ENCODE peak calls at places on chromosomes 3 and 15, in four cellular contexts. One of them, this sample, is unnamed.
A peak's percentile ranks its signal among the peaks of the same experiment; 100 is the strongest.

GRCh38 chr3:58384381-58385090 is 49.1 kb downstream of the PDHB start:
- DNase-seq in right atrium auricular region: no peak
- DNase-seq in colonic mucosa: no peak
- DNase-seq in hepatocyte: no peak
- DNase-seq in this sample: no peak

GRCh38 chr3:89059201-89059600 is 48.2 kb upstream of the EPHA3 start:
- DNase-seq in colonic mucosa: no peak
- DNase-seq in hepatocyte: no peak
- DNase-seq in right atrium auricular region: no peak
- DNase-seq in this sample: no peak

GRCh38 chr15:43748376-43748775 is 2.1 kb downstream of the PDIA3 start:
- DNase-seq in right atrium auricular region: no peak
- DNase-seq in colonic mucosa: no peak
- DNase-seq in hepatocyte: no peak
- DNase-seq in this sample: no peak

GRCh38 chr3:121295966-121296365 is 249.8 kb downstream of the POLQ start:
- DNase-seq in right atrium auricular region: no peak
- DNase-seq in hepatocyte: no peak
- DNase-seq in colonic mucosa: no peak
- DNase-seq in this sample: no peak

GRCh38 chr15:29756358-29757267 is 65.7 kb downstream of the TJP1 start:
- DNase-seq in right atrium auricular region: no peak
- DNase-seq in hepatocyte: no peak
- DNase-seq in colonic mucosa: no peak
- DNase-seq in this sample: no peak

GRCh38 chr3:194364652-194365434 is 4.7 kb downstream of the LRRC15 start:
- DNase-seq in right atrium auricular region: no peak
- DNase-seq in colonic mucosa: peak; percentile 28
- DNase-seq in hepatocyte: peak; percentile 44
- DNase-seq in this sample: no peak

GRCh38 chr3:129240436-129240835 is 9.0 kb upstream of the COPG1 start:
- DNase-seq in right atrium auricular region: no peak
- DNase-seq in hepatocyte: no peak
- DNase-seq in colonic mucosa: no peak
- DNase-seq in this sample: no peak

GRCh38 chr3:159417761-159418160 is 570.9 kb upstream of the IL12A start:
- DNase-seq in hepatocyte: no peak
- DNase-seq in colonic mucosa: no peak
- DNase-seq in right atrium auricular region: no peak
- DNase-seq in this sample: no peak

GRCh38 chr15:98657721-98658120 is 9.4 kb downstream of the IGF1R start:
- DNase-seq in right atrium auricular region: no peak
- DNase-seq in hepatocyte: no peak
- DNase-seq in colonic mucosa: no peak
- DNase-seq in this sample: peak; percentile 50

GRCh38 chr3:132001036-132001435 is 33.8 kb downstream of the CPNE4 start:
- DNase-seq in right atrium auricular region: no peak
- DNase-seq in colonic mucosa: no peak
- DNase-seq in hepatocyte: no peak
- DNase-seq in this sample: no peak

GRCh38 chr3:188526057-188526456 is 372.1 kb downstream of the LPP start:
- DNase-seq in colonic mucosa: no peak
- DNase-seq in hepatocyte: no peak
- DNase-seq in right atrium auricular region: no peak
- DNase-seq in this sample: no peak

GRCh38 chr15:43792761-43793493 is 807 bp downstream of the SERF2 start:
- DNase-seq in hepatocyte: peak; percentile 44
- DNase-seq in colonic mucosa: peak; percentile 63
- DNase-seq in right atrium auricular region: no peak
- DNase-seq in this sample: no peak

GRCh38 chr3:152328841-152329240 is 60.1 kb downstream of the MBNL1 start:
- DNase-seq in right atrium auricular region: no peak
- DNase-seq in colonic mucosa: no peak
- DNase-seq in hepatocyte: peak; percentile 53
- DNase-seq in this sample: no peak

GRCh38 chr3:132837615-132838014 is 115.4 kb upstream of the NPHP3 start:
- DNase-seq in right atrium auricular region: no peak
- DNase-seq in hepatocyte: no peak
- DNase-seq in colonic mucosa: no peak
- DNase-seq in this sample: no peak

GRCh38 chr15:69576035-69576526 is 123.5 kb downstream of the RPLP1 start:
- DNase-seq in colonic mucosa: peak; percentile 81
- DNase-seq in right atrium auricular region: no peak
- DNase-seq in hepatocyte: peak; percentile 45
- DNase-seq in this sample: peak; percentile 80

GRCh38 chr3:181948286-181948685 is 236.6 kb downstream of the SOX2 start:
- DNase-seq in right atrium auricular region: no peak
- DNase-seq in colonic mucosa: no peak
- DNase-seq in hepatocyte: peak; percentile 28
- DNase-seq in this sample: peak; percentile 64

GRCh38 chr3:63674586-63674985 is 22.1 kb downstream of the SNTN start:
- DNase-seq in colonic mucosa: no peak
- DNase-seq in right atrium auricular region: no peak
- DNase-seq in hepatocyte: no peak
- DNase-seq in this sample: no peak

GRCh38 chr15:68311859-68312557 is 34.5 kb downstream of the FEM1B start:
- DNase-seq in hepatocyte: no peak
- DNase-seq in right atrium auricular region: peak; percentile 42
- DNase-seq in colonic mucosa: no peak
- DNase-seq in this sample: no peak

GRCh38 chr3:107421170-107421792 is 44.0 kb downstream of the CCDC54 start:
- DNase-seq in right atrium auricular region: no peak
- DNase-seq in hepatocyte: peak; percentile 74
- DNase-seq in colonic mucosa: no peak
- DNase-seq in this sample: no peak

GRCh38 chr3:157572559-157573270 is 69.5 kb upstream of the VEPH1 start:
- DNase-seq in colonic mucosa: peak; percentile 36
- DNase-seq in right atrium auricular region: no peak
- DNase-seq in hepatocyte: peak; percentile 58
- DNase-seq in this sample: peak; percentile 76

GRCh38 chr15:29596266-29596665 is 226.0 kb downstream of the TJP1 start:
- DNase-seq in hepatocyte: peak; percentile 10
- DNase-seq in colonic mucosa: no peak
- DNase-seq in right atrium auricular region: no peak
- DNase-seq in this sample: no peak

GRCh38 chr3:44987318-44987717 is 11.3 kb downstream of the EXOSC7 start:
- DNase-seq in hepatocyte: no peak
- DNase-seq in right atrium auricular region: no peak
- DNase-seq in colonic mucosa: no peak
- DNase-seq in this sample: no peak

GRCh38 chr3:5214352-5214751 is 26.8 kb downstream of the EDEM1 start:
- DNase-seq in right atrium auricular region: no peak
- DNase-seq in hepatocyte: no peak
- DNase-seq in colonic mucosa: no peak
- DNase-seq in this sample: peak; percentile 30

GRCh38 chr3:73070675-73071575 is 9.5 kb downstream of the EBLN2 start:
- DNase-seq in hepatocyte: no peak
- DNase-seq in right atrium auricular region: no peak
- DNase-seq in colonic mucosa: no peak
- DNase-seq in this sample: peak; percentile 57

GRCh38 chr3:34582054-34582453 is 783.6 kb downstream of the PDCD6IP start:
- DNase-seq in colonic mucosa: no peak
- DNase-seq in hepatocyte: no peak
- DNase-seq in right atrium auricular region: no peak
- DNase-seq in this sample: peak; percentile 47

GRCh38 chr3:64207289-64208086 is 17.8 kb downstream of the PRICKLE2 start:
- DNase-seq in colonic mucosa: no peak
- DNase-seq in hepatocyte: peak; percentile 52
- DNase-seq in right atrium auricular region: no peak
- DNase-seq in this sample: no peak

GRCh38 chr15:63460210-63461135 is 43.9 kb upstream of the USP3 start:
- DNase-seq in colonic mucosa: peak; percentile 57
- DNase-seq in right atrium auricular region: no peak
- DNase-seq in hepatocyte: no peak
- DNase-seq in this sample: no peak

GRCh38 chr3:65778966-65779365 is 259.8 kb downstream of the MAGI1 start:
- DNase-seq in colonic mucosa: no peak
- DNase-seq in hepatocyte: no peak
- DNase-seq in right atrium auricular region: no peak
- DNase-seq in this sample: no peak

GRCh38 chr3:66498718-66499611 is 1.9 kb downstream of the LRIG1 start:
- DNase-seq in colonic mucosa: peak; percentile 58
- DNase-seq in hepatocyte: no peak
- DNase-seq in right atrium auricular region: no peak
- DNase-seq in this sample: peak; percentile 59

GRCh38 chr3:169173636-169174035 is 489.9 kb downstream of the MECOM start:
- DNase-seq in colonic mucosa: no peak
- DNase-seq in hepatocyte: no peak
- DNase-seq in right atrium auricular region: no peak
- DNase-seq in this sample: no peak

GRCh38 chr3:191236635-191237034 is 37.6 kb downstream of the OSTN start:
- DNase-seq in colonic mucosa: no peak
- DNase-seq in hepatocyte: no peak
- DNase-seq in right atrium auricular region: no peak
- DNase-seq in this sample: no peak

GRCh38 chr3:139468407-139468806 is 7.9 kb downstream of the RBP2 start:
- DNase-seq in hepatocyte: no peak
- DNase-seq in right atrium auricular region: no peak
- DNase-seq in colonic mucosa: no peak
- DNase-seq in this sample: no peak

GRCh38 chr3:87756616-87757015 is 302.2 kb downstream of the CGGBP1 start:
- DNase-seq in colonic mucosa: no peak
- DNase-seq in right atrium auricular region: no peak
- DNase-seq in hepatocyte: no peak
- DNase-seq in this sample: no peak

GRCh38 chr3:105722943-105723556 is 145.8 kb downstream of the CBLB start:
- DNase-seq in right atrium auricular region: no peak
- DNase-seq in colonic mucosa: no peak
- DNase-seq in hepatocyte: no peak
- DNase-seq in this sample: no peak

GRCh38 chr3:43963208-43963607 is 272.5 kb downstream of the ABHD5 start:
- DNase-seq in colonic mucosa: no peak
- DNase-seq in hepatocyte: no peak
- DNase-seq in right atrium auricular region: no peak
- DNase-seq in this sample: no peak

GRCh38 chr15:80514071-80514780 is 110.0 kb downstream of the ARNT2 start:
- DNase-seq in colonic mucosa: no peak
- DNase-seq in hepatocyte: no peak
- DNase-seq in right atrium auricular region: no peak
- DNase-seq in this sample: no peak
- H3K4me3 ChIP-seq in colonic mucosa: no peak overlapping the region
- H3K4me3 ChIP-seq in hepatocyte: no peak overlapping the region
- H3K4me3 ChIP-seq in right atrium auricular region: no peak overlapping the region
- H3K4me3 ChIP-seq in this sample: no peak overlapping the region

DNA sequence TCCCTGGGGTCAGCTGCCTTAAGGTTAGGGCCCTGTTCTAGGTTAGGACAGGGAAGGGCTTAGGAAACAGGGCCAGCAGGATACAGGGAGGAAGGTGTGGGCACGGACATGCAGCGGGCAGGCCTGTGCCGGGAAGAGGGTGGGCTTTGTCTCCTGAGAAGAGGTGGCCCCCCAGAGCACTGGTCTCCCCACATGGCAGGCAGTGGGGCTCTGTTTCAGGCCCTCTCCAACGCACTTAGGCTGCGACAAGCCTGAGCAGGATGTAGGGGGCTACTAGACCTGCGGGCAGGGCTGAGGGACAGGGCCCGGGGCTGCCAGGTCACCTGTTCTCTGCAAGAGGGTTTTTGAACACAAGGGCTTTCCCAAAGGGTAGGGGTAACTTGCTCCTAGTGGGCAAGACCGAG is 33.5 kb downstream of the KLF13 start:
- DNase-seq in right atrium auricular region: no peak
- DNase-seq in hepatocyte: no peak
- DNase-seq in colonic mucosa: no peak
- DNase-seq in this sample: no peak
- H3K4me1 ChIP-seq in right atrium auricular region: peaks cover 100% of the 10 kb centered on the region
- H3K4me1 ChIP-seq in hepatocyte: peaks cover 51% of the 10 kb centered on the region
- H3K4me1 ChIP-seq in colonic mucosa: peaks cover 59% of the 10 kb centered on the region
- H3K4me1 ChIP-seq in this sample: peaks cover 10% of the 10 kb centered on the region

DNA sequence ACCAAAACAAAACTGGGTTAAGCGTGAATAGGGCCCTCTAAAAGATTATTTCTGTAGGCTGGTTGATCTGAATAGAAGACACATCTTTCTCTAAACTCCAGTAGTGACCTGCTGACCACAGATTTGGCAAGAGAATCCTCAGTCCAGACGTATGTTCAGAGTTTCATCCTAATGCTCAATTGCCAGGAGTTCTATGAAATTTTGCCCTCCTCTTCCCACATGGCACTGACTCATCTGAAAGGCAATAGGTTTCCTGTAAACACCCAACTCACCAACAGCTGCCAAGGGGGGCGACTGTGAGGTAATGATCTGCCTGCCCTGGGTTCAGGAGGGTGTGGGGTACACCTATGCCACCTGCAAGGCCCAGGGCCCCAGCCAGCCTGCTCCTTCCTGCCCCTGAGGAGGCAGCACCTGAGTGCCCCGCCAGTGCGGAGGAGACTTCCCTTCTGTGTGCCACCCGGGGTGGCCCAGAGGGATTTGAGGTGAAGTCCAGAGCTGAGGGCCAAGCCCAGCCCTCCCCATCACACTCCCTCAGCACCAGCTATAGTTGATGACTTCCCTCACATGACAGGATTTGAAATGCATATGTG is 8.4 kb upstream of the PLA2G4D start:
- DNase-seq in hepatocyte: no peak
- DNase-seq in right atrium auricular region: no peak
- DNase-seq in colonic mucosa: peak; percentile 17
- DNase-seq in this sample: no peak
- H3K27ac ChIP-seq in hepatocyte: no peak overlapping the region
- H3K27ac ChIP-seq in right atrium auricular region: no peak overlapping the region
- H3K27ac ChIP-seq in colonic mucosa: no peak overlapping the region
- H3K27ac ChIP-seq in this sample: no peak overlapping the region

GRCh38 chr15:37106490-37107001 is 6.2 kb upstream of the MEIS2 start:
- DNase-seq in right atrium auricular region: peak; percentile 75
- DNase-seq in colonic mucosa: no peak
- DNase-seq in hepatocyte: peak; percentile 76
- DNase-seq in this sample: peak; percentile 86
- H3K4me3 ChIP-seq in right atrium auricular region: peak overlapping the region; percentile 32
- H3K4me3 ChIP-seq in colonic mucosa: no peak overlapping the region
- H3K4me3 ChIP-seq in hepatocyte: no peak overlapping the region
- H3K4me3 ChIP-seq in this sample: peak overlapping the region; percentile 76

DNA sequence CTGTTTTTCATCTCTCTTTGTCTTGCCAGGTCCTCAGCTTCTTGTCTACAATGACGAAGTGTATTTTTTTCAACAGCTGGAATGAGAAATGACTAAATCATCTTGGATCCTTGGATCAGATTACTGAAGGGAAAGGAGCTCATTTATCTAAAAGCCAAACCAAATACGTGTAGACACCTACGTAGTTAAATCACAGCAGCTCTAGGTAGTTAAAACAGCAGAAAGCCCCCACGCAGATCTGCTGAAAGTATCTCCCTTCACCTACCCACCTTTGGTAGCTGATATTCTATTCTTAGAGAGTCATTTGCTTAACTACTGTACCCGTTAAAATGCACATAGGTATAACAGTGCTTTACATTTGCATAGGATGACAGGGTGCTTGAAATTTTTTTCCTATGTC is 105.5 kb upstream of the WNT5A start:
- DNase-seq in right atrium auricular region: no peak
- DNase-seq in colonic mucosa: no peak
- DNase-seq in hepatocyte: no peak
- DNase-seq in this sample: no peak
- H3K4me1 ChIP-seq in right atrium auricular region: no peaks in the 10 kb centered on the region
- H3K4me1 ChIP-seq in colonic mucosa: no peaks in the 10 kb centered on the region
- H3K4me1 ChIP-seq in hepatocyte: peaks cover 5% of the 10 kb centered on the region
- H3K4me1 ChIP-seq in this sample: no peaks in the 10 kb centered on the region